ENCODE peak calls at places on chromosomes 3 and 15, in nine cellular contexts. P is heart right ventricle; L is stomach; T is upper lobe of left lung; N is mucosa of descending colon; R is mesendoderm; K is pancreas; H is right atrium auricular region; O is CD8-positive, alpha-beta T cell. S is an unnamed sample.
A peak's percentile ranks its signal among the peaks of the same experiment; 100 is the strongest.

GRCh38 chr15:89486726-89487050 is 9.7 kb downstream of the RHCG start:
- DNase-seq in K (peak; percentile 74), P (no peak), L (no peak), N (peak; percentile 68), R (peak; percentile 31), H (no peak), O (no peak), T (peak; percentile 29), S (peak; percentile 64)

GRCh38 chr3:114624047-114624445 is 330.2 kb downstream of the TIGIT start:
- DNase-seq in T (peak; percentile 31), N (no peak), H (peak; percentile 74), O (no peak), P (peak; percentile 70), K (no peak), R (no peak), L (no peak), S (no peak)

GRCh38 chr3:185225080-185225479 is 28.8 kb downstream of the EHHADH start:
- DNase-seq in N (no peak), T (no peak), P (no peak), R (no peak), L (no peak), O (no peak), H (no peak), K (no peak), S (no peak)

GRCh38 chr3:72100626-72101187 is 315.8 kb upstream of the PROK2 start:
- DNase-seq in N (peak; percentile 91), P (peak; percentile 82), O (peak; percentile 64), L (peak; percentile 75), H (peak; percentile 88), T (peak; percentile 89), R (peak; percentile 83), K (peak; percentile 76), S (no peak)

GRCh38 chr3:100603449-100603848 is 6.0 kb upstream of the ADGRG7 start:
- DNase-seq in N (no peak), P (no peak), K (no peak), H (no peak), R (peak; percentile 80), T (no peak), L (no peak), O (no peak), S (peak; percentile 44)

GRCh38 chr3:59540696-59541095 is 490.9 kb upstream of the CFAP20DC start:
- DNase-seq in O (no peak), P (no peak), K (no peak), R (peak; percentile 58), T (no peak), N (no peak), L (no peak), H (no peak), S (no peak)

GRCh38 chr3:134002326-134002725 is 27.4 kb downstream of the SLCO2A1 start:
- DNase-seq in R (no peak), P (no peak), L (no peak), K (no peak), H (peak; percentile 52), O (no peak), N (no peak), T (no peak), S (no peak)

GRCh38 chr15:67303490-67304363 is 49.1 kb downstream of the IQCH start:
- DNase-seq in L (no peak), N (no peak), R (peak; percentile 68), K (no peak), P (peak; percentile 6), T (no peak), H (no peak), O (no peak), S (peak; percentile 38)

GRCh38 chr15:76071816-76072215 is 12.0 kb downstream of the TMEM266 start:
- DNase-seq in T (no peak), P (no peak), H (no peak), K (no peak), N (no peak), L (no peak), R (no peak), O (no peak), S (no peak)

GRCh38 chr3:139691619-139692018 is 13.8 kb upstream of the NMNAT3 start:
- DNase-seq in N (no peak), L (no peak), P (no peak), R (no peak), K (no peak), T (no peak), O (no peak), H (no peak), S (no peak)

GRCh38 chr15:66894986-66895780 is 170.2 kb upstream of the SMAD3 start:
- DNase-seq in L (no peak), K (no peak), H (peak; percentile 52), O (no peak), N (no peak), P (no peak), T (no peak), R (no peak), S (no peak)

GRCh38 chr15:91426412-91426811 is 326.4 kb downstream of the SV2B start:
- DNase-seq in P (no peak), O (no peak), H (no peak), T (no peak), R (no peak), N (no peak), K (no peak), L (no peak), S (no peak)

GRCh38 chr3:41026394-41027177 is 172.7 kb upstream of the CTNNB1 start:
- DNase-seq in H (peak; percentile 92), O (no peak), L (no peak), T (peak; percentile 56), N (no peak), P (peak; percentile 88), R (peak; percentile 68), K (no peak), S (peak; percentile 9)

GRCh38 chr3:159480046-159480445 is 508.6 kb upstream of the IL12A start:
- DNase-seq in N (no peak), K (no peak), P (no peak), R (no peak), L (no peak), T (no peak), O (no peak), H (no peak), S (no peak)

GRCh38 chr15:21267231-21267630 is 173.1 kb downstream of the POTEB3 start:
- DNase-seq in L (no peak), H (no peak), N (no peak), R (no peak), K (no peak), P (no peak), T (no peak), O (no peak), S (no peak)

GRCh38 chr15:34019369-34019990 is 19.5 kb downstream of the AVEN start:
- DNase-seq in K (no peak), H (no peak), N (no peak), L (no peak), P (no peak), T (no peak), O (no peak), R (no peak), S (no peak)

GRCh38 chr15:29207027-29207757 is 62.4 kb downstream of the NSMCE3 start:
- DNase-seq in H (no peak), L (no peak), T (no peak), K (no peak), R (no peak), O (no peak), N (no peak), P (no peak), S (no peak)

GRCh38 chr3:11607816-11608215 is 35.9 kb downstream of the VGLL4 start:
- DNase-seq in N (no peak), O (no peak), H (no peak), K (no peak), P (no peak), T (no peak), L (no peak), R (no peak), S (no peak)

GRCh38 chr3:81516042-81516441 is 245.4 kb downstream of the GBE1 start:
- DNase-seq in R (no peak), H (no peak), N (no peak), L (no peak), T (no peak), O (no peak), P (no peak), K (no peak), S (no peak)

GRCh38 chr3:44996556-44996969 is 20.5 kb downstream of the EXOSC7 start:
- DNase-seq in O (no peak), N (no peak), H (no peak), K (no peak), L (no peak), T (no peak), R (no peak), P (no peak), S (peak; percentile 55)
- H3K36me3 ChIP-seq in O (peaks cover 17% of the 10 kb centered on the region), N (no peaks in the 10 kb centered on the region), H (peaks cover 37% of the 10 kb centered on the region), K (no peaks in the 10 kb centered on the region), L (peaks cover 14% of the 10 kb centered on the region), T (no peaks in the 10 kb centered on the region), R (peaks cover 6% of the 10 kb centered on the region), P (peaks cover 60% of the 10 kb centered on the region), S (peaks cover 1% of the 10 kb centered on the region)

GRCh38 chr15:72502220-72502809 is 28.2 kb downstream of the ARIH1 start:
- DNase-seq in R (no peak), K (no peak), N (no peak), L (no peak), T (no peak), O (no peak), H (no peak), P (no peak), S (no peak)
- H3K36me3 ChIP-seq in R (no peaks in the 10 kb centered on the region), K (no peaks in the 10 kb centered on the region), N (no peaks in the 10 kb centered on the region), L (no peaks in the 10 kb centered on the region), T (no peaks in the 10 kb centered on the region), O (no peaks in the 10 kb centered on the region), H (peaks cover 9% of the 10 kb centered on the region), P (peaks cover 14% of the 10 kb centered on the region), S (no peaks in the 10 kb centered on the region)

GRCh38 chr3:124837065-124837464 is 50.1 kb downstream of the ITGB5 start:
- DNase-seq in T (no peak), N (no peak), O (no peak), H (no peak), R (no peak), P (no peak), L (no peak), K (no peak), S (no peak)

GRCh38 chr3:124838963-124839362 is 48.2 kb downstream of the ITGB5 start:
- DNase-seq in K (no peak), L (no peak), T (no peak), O (no peak), H (no peak), N (no peak), P (no peak), R (no peak), S (no peak)

GRCh38 chr3:124836448-124836847 is 50.7 kb downstream of the ITGB5 start:
- DNase-seq in N (no peak), H (no peak), T (no peak), R (no peak), K (no peak), P (no peak), L (no peak), O (no peak), S (no peak)

GRCh38 chr3:124839896-124840295 is 47.3 kb downstream of the ITGB5 start:
- DNase-seq in R (no peak), L (no peak), K (no peak), N (no peak), O (no peak), T (no peak), H (no peak), P (no peak), S (no peak)

GRCh38 chr3:124837730-124838186 is 49.4 kb downstream of the ITGB5 start:
- DNase-seq in K (no peak), H (peak; percentile 78), L (peak; percentile 43), T (peak; percentile 58), P (peak; percentile 78), N (peak; percentile 76), O (no peak), R (peak; percentile 60), S (peak; percentile 87)
- H3K36me3 ChIP-seq in K (no peaks in the 10 kb centered on the region), H (peaks cover 25% of the 10 kb centered on the region), L (peaks cover 2% of the 10 kb centered on the region), T (no peaks in the 10 kb centered on the region), P (peaks cover 36% of the 10 kb centered on the region), N (no peaks in the 10 kb centered on the region), O (no peaks in the 10 kb centered on the region), R (peaks cover 21% of the 10 kb centered on the region), S (peaks cover under 1% of the 10 kb centered on the region)

GRCh38 chr3:5190147-5190791 is 2.8 kb downstream of the EDEM1 start:
- DNase-seq in O (no peak), N (no peak), L (no peak), R (no peak), P (no peak), H (no peak), K (no peak), T (no peak), S (no peak)
- H3K36me3 ChIP-seq in O (no peaks in the 10 kb centered on the region), N (no peaks in the 10 kb centered on the region), L (no peaks in the 10 kb centered on the region), R (no peaks in the 10 kb centered on the region), P (peaks cover 4% of the 10 kb centered on the region), H (peaks cover 9% of the 10 kb centered on the region), K (no peaks in the 10 kb centered on the region), T (no peaks in the 10 kb centered on the region), S (no peaks in the 10 kb centered on the region)

S was measured in Caco-2.